ENCODE peak calls at places on chromosomes 16 and 17, in five cellular contexts. One of them, this sample, is unnamed.
A peak's percentile ranks its signal among the peaks of the same experiment; 100 is the strongest.

GRCh38 chr16:85168732-85169256 is 56.5 kb upstream of the CIBAR2 start:
- DNase-seq in K562: peak; percentile 98
- DNase-seq in HepG2: no peak
- DNase-seq in NB4: peak; percentile 51
- DNase-seq in GM12878: no peak
- DNase-seq in this sample: no peak

GRCh38 chr17:78933959-78934568 is 8.9 kb upstream of the TIMP2 start:
- DNase-seq in K562: no peak
- DNase-seq in HepG2: peak; percentile 77
- DNase-seq in NB4: peak; percentile 34
- DNase-seq in GM12878: no peak
- DNase-seq in this sample: peak; percentile 96

GRCh38 chr16:75052481-75053211 is 53.8 kb downstream of the ZNRF1 start:
- DNase-seq in K562: no peak
- DNase-seq in HepG2: no peak
- DNase-seq in NB4: no peak
- DNase-seq in GM12878: no peak
- DNase-seq in this sample: no peak

GRCh38 chr16:12300946-12301500 is 324.5 kb downstream of the SNX29 start:
- DNase-seq in K562: no peak
- DNase-seq in HepG2: no peak
- DNase-seq in NB4: no peak
- DNase-seq in GM12878: no peak
- DNase-seq in this sample: no peak

GRCh38 chr17:80449930-80450576 is 26.4 kb downstream of the NPTX1 start:
- DNase-seq in K562: no peak
- DNase-seq in HepG2: no peak
- DNase-seq in NB4: no peak
- DNase-seq in GM12878: no peak
- DNase-seq in this sample: no peak

GRCh38 chr17:28204244-28204643 is 114.8 kb upstream of the TMEM97 start:
- DNase-seq in K562: no peak
- DNase-seq in HepG2: no peak
- DNase-seq in NB4: no peak
- DNase-seq in GM12878: no peak
- DNase-seq in this sample: no peak

GRCh38 chr17:7396147-7396546 is 1.8 kb upstream of the PLSCR3 start:
- DNase-seq in K562: no peak
- DNase-seq in HepG2: no peak
- DNase-seq in NB4: no peak
- DNase-seq in GM12878: no peak
- DNase-seq in this sample: no peak

GRCh38 chr17:27290916-27291598 is 2.9 kb upstream of the WSB1 start:
- DNase-seq in K562: no peak
- DNase-seq in HepG2: peak; percentile 28
- DNase-seq in NB4: no peak
- DNase-seq in GM12878: no peak
- DNase-seq in this sample: no peak

GRCh38 chr16:9499921-9500593 is 408.6 kb downstream of the HAPSTR1 start:
- DNase-seq in K562: no peak
- DNase-seq in HepG2: no peak
- DNase-seq in NB4: no peak
- DNase-seq in GM12878: no peak
- DNase-seq in this sample: no peak

GRCh38 chr17:78805301-78805700 is 23.2 kb upstream of the CYTH1 start:
- DNase-seq in K562: no peak
- DNase-seq in HepG2: no peak
- DNase-seq in NB4: no peak
- DNase-seq in GM12878: no peak
- DNase-seq in this sample: no peak

GRCh38 chr17:64741924-64742670 is 80.0 kb upstream of the SMURF2 start:
- DNase-seq in K562: no peak
- DNase-seq in HepG2: no peak
- DNase-seq in NB4: no peak
- DNase-seq in GM12878: no peak
- DNase-seq in this sample: peak; percentile 75

GRCh38 chr17:74243013-74243755 is 29.8 kb downstream of the TTYH2 start:
- DNase-seq in K562: no peak
- DNase-seq in HepG2: no peak
- DNase-seq in NB4: no peak
- DNase-seq in GM12878: no peak
- DNase-seq in this sample: no peak

GRCh38 chr17:30506423-30506822 is 29.2 kb downstream of the GOSR1 start:
- DNase-seq in K562: no peak
- DNase-seq in HepG2: no peak
- DNase-seq in NB4: no peak
- DNase-seq in GM12878: no peak
- DNase-seq in this sample: no peak

GRCh38 chr16:77373726-77374125 is 61.1 kb downstream of the ADAMTS18 start:
- DNase-seq in K562: no peak
- DNase-seq in HepG2: no peak
- DNase-seq in NB4: no peak
- DNase-seq in GM12878: no peak
- DNase-seq in this sample: no peak

GRCh38 chr17:12020595-12021590 is at the start of gene MAP2K4:
- DNase-seq in K562: peak; percentile 91
- DNase-seq in HepG2: peak; percentile 69
- DNase-seq in NB4: peak; percentile 89
- DNase-seq in GM12878: peak; percentile 40
- DNase-seq in this sample: peak; percentile 91

GRCh38 chr16:55126456-55126855 is 195.8 kb downstream of the IRX5 start:
- DNase-seq in K562: no peak
- DNase-seq in HepG2: no peak
- DNase-seq in NB4: peak; percentile 73
- DNase-seq in GM12878: no peak
- DNase-seq in this sample: no peak

GRCh38 chr17:75152523-75152922 is 1.8 kb downstream of the JPT1 start:
- DNase-seq in K562: no peak
- DNase-seq in HepG2: no peak
- DNase-seq in NB4: no peak
- DNase-seq in GM12878: no peak
- DNase-seq in this sample: no peak

GRCh38 chr16:54351171-54351570 is 64.6 kb upstream of the IRX3 start:
- DNase-seq in K562: no peak
- DNase-seq in HepG2: no peak
- DNase-seq in NB4: no peak
- DNase-seq in GM12878: no peak
- DNase-seq in this sample: no peak

GRCh38 chr16:56506941-56507340 is 12.9 kb downstream of the BBS2 start:
- DNase-seq in K562: no peak
- DNase-seq in HepG2: no peak
- DNase-seq in NB4: no peak
- DNase-seq in GM12878: no peak
- DNase-seq in this sample: peak; percentile 92

GRCh38 chr17:45907720-45908395 is 13.5 kb downstream of the MAPT start:
- DNase-seq in K562: no peak
- DNase-seq in HepG2: no peak
- DNase-seq in NB4: no peak
- DNase-seq in GM12878: no peak
- DNase-seq in this sample: no peak

GRCh38 chr17:42026821-42027539 is 7.1 kb downstream of the NKIRAS2 start:
- DNase-seq in K562: no peak
- DNase-seq in HepG2: no peak
- DNase-seq in NB4: no peak
- DNase-seq in GM12878: no peak
- DNase-seq in this sample: no peak

GRCh38 chr16:86653289-86654006 is 75.1 kb downstream of the FOXL1 start:
- DNase-seq in K562: no peak
- DNase-seq in HepG2: no peak
- DNase-seq in NB4: no peak
- DNase-seq in GM12878: no peak
- DNase-seq in this sample: no peak

GRCh38 chr17:77072670-77073069 is 68.1 kb upstream of the SEC14L1 start:
- DNase-seq in K562: peak; percentile 79
- DNase-seq in HepG2: no peak
- DNase-seq in NB4: no peak
- DNase-seq in GM12878: no peak
- DNase-seq in this sample: no peak

GRCh38 chr16:89020925-89021595 is 44.1 kb upstream of the CBFA2T3 start:
- DNase-seq in K562: no peak
- DNase-seq in HepG2: no peak
- DNase-seq in NB4: no peak
- DNase-seq in GM12878: no peak
- DNase-seq in this sample: no peak

GRCh38 chr16:21708533-21709115 is 44.9 kb downstream of the OTOA start:
- DNase-seq in K562: peak; percentile 75
- DNase-seq in HepG2: peak; percentile 78
- DNase-seq in NB4: peak; percentile 71
- DNase-seq in GM12878: peak; percentile 27
- DNase-seq in this sample: peak; percentile 74

GRCh38 chr16:1509307-1510221 is 16.4 kb downstream of the TELO2 start:
- DNase-seq in K562: no peak
- DNase-seq in HepG2: no peak
- DNase-seq in NB4: no peak
- DNase-seq in GM12878: no peak
- DNase-seq in this sample: peak; percentile 15
- TF ChIP-seq MAX in K562: no peak
- TF ChIP-seq MAX in HepG2: no peak
- TF ChIP-seq MAX in NB4: no peak
- TF ChIP-seq MAX in GM12878: no peak
- TF ChIP-seq MAX in this sample: no peak

GRCh38 chr17:72974605-72975232 is 117.8 kb downstream of the SLC39A11 start:
- DNase-seq in K562: no peak
- DNase-seq in HepG2: peak; percentile 44
- DNase-seq in NB4: no peak
- DNase-seq in GM12878: no peak
- DNase-seq in this sample: no peak
- TF ChIP-seq MAX in K562: no peak
- TF ChIP-seq MAX in HepG2: no peak
- TF ChIP-seq MAX in NB4: no peak
- TF ChIP-seq MAX in GM12878: no peak
- TF ChIP-seq MAX in this sample: no peak

GRCh38 chr17:63579633-63580032 is 21.1 kb upstream of the TACO1 start:
- DNase-seq in K562: no peak
- DNase-seq in HepG2: peak; percentile 83
- DNase-seq in NB4: no peak
- DNase-seq in GM12878: no peak
- DNase-seq in this sample: peak; percentile 68

GRCh38 chr17:63573634-63574033 is 23.4 kb downstream of the DCAF7 start:
- DNase-seq in K562: no peak
- DNase-seq in HepG2: peak; percentile 28
- DNase-seq in NB4: no peak
- DNase-seq in GM12878: no peak
- DNase-seq in this sample: no peak

GRCh38 chr17:63578027-63578768 is 22.5 kb upstream of the TACO1 start:
- DNase-seq in K562: no peak
- DNase-seq in HepG2: peak; percentile 99
- DNase-seq in NB4: no peak
- DNase-seq in GM12878: no peak
- DNase-seq in this sample: no peak

DNA sequence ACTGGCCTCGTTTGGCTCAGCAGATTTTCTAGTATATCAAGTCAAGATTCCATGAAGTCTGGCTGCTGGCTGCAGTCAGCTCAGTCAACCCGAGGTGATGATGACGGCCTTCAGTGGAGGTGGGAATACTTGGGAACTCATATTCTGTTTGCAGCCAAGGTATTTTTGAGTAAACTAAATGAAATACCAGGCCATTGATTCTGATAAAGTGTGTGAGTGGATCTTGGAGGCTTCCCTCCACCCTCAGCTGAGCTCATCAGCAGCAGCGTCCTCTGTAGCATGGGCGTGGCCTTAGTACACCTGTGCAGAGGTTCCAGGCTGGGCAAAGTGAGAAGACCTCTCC is 22.0 kb upstream of the TACO1 start:
- DNase-seq in K562: no peak
- DNase-seq in HepG2: no peak
- DNase-seq in NB4: no peak
- DNase-seq in GM12878: no peak
- DNase-seq in this sample: no peak
- TF ChIP-seq MAX in K562: no peak
- TF ChIP-seq MAX in HepG2: no peak
- TF ChIP-seq MAX in NB4: no peak
- TF ChIP-seq MAX in GM12878: no peak
- TF ChIP-seq MAX in this sample: no peak

GRCh38 chr17:1362964-1363363 is 37.1 kb downstream of the YWHAE start:
- DNase-seq in K562: no peak
- DNase-seq in HepG2: no peak
- DNase-seq in NB4: peak; percentile 79
- DNase-seq in GM12878: no peak
- DNase-seq in this sample: no peak

GRCh38 chr17:1360975-1361374 is 39.0 kb downstream of the YWHAE start:
- DNase-seq in K562: no peak
- DNase-seq in HepG2: no peak
- DNase-seq in NB4: no peak
- DNase-seq in GM12878: no peak
- DNase-seq in this sample: no peak

GRCh38 chr17:1366234-1366633 is 33.8 kb downstream of the YWHAE start:
- DNase-seq in K562: no peak
- DNase-seq in HepG2: no peak
- DNase-seq in NB4: no peak
- DNase-seq in GM12878: no peak
- DNase-seq in this sample: no peak

GRCh38 chr17:1365445-1366039 is 34.5 kb downstream of the YWHAE start:
- DNase-seq in K562: peak; percentile 50
- DNase-seq in HepG2: peak; percentile 70
- DNase-seq in NB4: peak; percentile 75
- DNase-seq in GM12878: peak; percentile 46
- DNase-seq in this sample: peak; percentile 86

GRCh38 chr17:1362065-1362848 is 37.8 kb downstream of the YWHAE start:
- DNase-seq in K562: no peak
- DNase-seq in HepG2: no peak
- DNase-seq in NB4: no peak
- DNase-seq in GM12878: no peak
- DNase-seq in this sample: peak; percentile 38
- TF ChIP-seq MAX in K562: no peak
- TF ChIP-seq MAX in HepG2: no peak
- TF ChIP-seq MAX in NB4: no peak
- TF ChIP-seq MAX in GM12878: no peak
- TF ChIP-seq MAX in this sample: no peak

GRCh38 chr16:4179020-4179419 is 62.8 kb upstream of the ADCY9 start:
- DNase-seq in K562: no peak
- DNase-seq in HepG2: peak; percentile 10
- DNase-seq in NB4: peak; percentile 87
- DNase-seq in GM12878: no peak
- DNase-seq in this sample: no peak
- TF ChIP-seq MAX in K562: no peak
- TF ChIP-seq MAX in HepG2: no peak
- TF ChIP-seq MAX in NB4: no peak
- TF ChIP-seq MAX in GM12878: no peak
- TF ChIP-seq MAX in this sample: no peak

DNA sequence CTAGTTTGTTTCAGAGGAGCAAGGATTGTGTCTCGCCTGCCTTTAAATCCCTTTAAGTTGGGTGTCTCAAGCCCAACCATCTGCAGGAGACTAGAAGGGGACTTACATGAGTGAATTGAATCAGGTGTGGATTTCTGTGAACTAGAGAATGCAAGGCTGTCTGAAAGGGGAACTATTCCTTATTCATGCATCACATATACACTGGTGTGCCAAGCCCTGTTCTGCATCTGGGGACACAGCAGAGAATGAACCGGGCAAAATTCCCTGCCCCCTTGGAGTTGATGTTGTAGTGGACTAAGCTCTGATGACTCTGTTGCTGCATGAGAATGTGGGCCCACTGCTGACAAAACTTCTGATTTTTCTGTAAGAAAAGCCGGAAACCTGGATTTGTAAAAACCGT is 130.8 kb downstream of the PRKCB start:
- DNase-seq in K562: no peak
- DNase-seq in HepG2: no peak
- DNase-seq in NB4: no peak
- DNase-seq in GM12878: no peak
- DNase-seq in this sample: no peak
- TF ChIP-seq MAX in K562: no peak
- TF ChIP-seq MAX in HepG2: no peak
- TF ChIP-seq MAX in NB4: no peak
- TF ChIP-seq MAX in GM12878: no peak
- TF ChIP-seq MAX in this sample: no peak